ENCODE peak calls at places on chromosomes 11 and 22, in nine cellular contexts. One of them, this sample, is unnamed.

GRCh38 chr11:73859671-73860070 is 17.0 kb downstream of the COA4 start:
- DNase-seq in colonic mucosa: no peak
- DNase-seq in right lobe of liver: no peak
- DNase-seq in adrenal gland: no peak
- DNase-seq in lower lobe of right lung: no peak
- DNase-seq in gastrocnemius medialis: no peak
- DNase-seq in PC-3: no peak
- DNase-seq in Peyer's patch: no peak
- DNase-seq in cardiac muscle cell: no peak
- DNase-seq in this sample: no peak

GRCh38 chr11:35127619-35128018 is 11.4 kb upstream of the CD44 start:
- DNase-seq in right lobe of liver: no peak
- DNase-seq in Peyer's patch: no peak
- DNase-seq in colonic mucosa: no peak
- DNase-seq in cardiac muscle cell: no peak
- DNase-seq in gastrocnemius medialis: no peak
- DNase-seq in lower lobe of right lung: no peak
- DNase-seq in PC-3: no peak
- DNase-seq in adrenal gland: no peak
- DNase-seq in this sample: no peak

GRCh38 chr11:64568041-64568571 is 22.9 kb upstream of the SLC22A12 start:
- DNase-seq in lower lobe of right lung: peak; percentile 41
- DNase-seq in right lobe of liver: peak; percentile 49
- DNase-seq in Peyer's patch: no peak
- DNase-seq in adrenal gland: no peak
- DNase-seq in colonic mucosa: no peak
- DNase-seq in PC-3: no peak
- DNase-seq in cardiac muscle cell: no peak
- DNase-seq in gastrocnemius medialis: no peak
- DNase-seq in this sample: peak; percentile 58

GRCh38 chr22:49951986-49952896 is 8.3 kb upstream of the PIM3 start:
- DNase-seq in lower lobe of right lung: no peak
- DNase-seq in cardiac muscle cell: no peak
- DNase-seq in Peyer's patch: no peak
- DNase-seq in right lobe of liver: no peak
- DNase-seq in colonic mucosa: no peak
- DNase-seq in gastrocnemius medialis: no peak
- DNase-seq in adrenal gland: no peak
- DNase-seq in PC-3: peak; percentile 36
- DNase-seq in this sample: no peak

GRCh38 chr11:9755561-9755960 is 91.7 kb downstream of the SWAP70 start:
- DNase-seq in adrenal gland: no peak
- DNase-seq in lower lobe of right lung: no peak
- DNase-seq in colonic mucosa: no peak
- DNase-seq in gastrocnemius medialis: no peak
- DNase-seq in Peyer's patch: no peak
- DNase-seq in right lobe of liver: no peak
- DNase-seq in cardiac muscle cell: no peak
- DNase-seq in PC-3: no peak
- DNase-seq in this sample: no peak

GRCh38 chr11:122758974-122759373 is 79.3 kb upstream of the CRTAM start:
- DNase-seq in Peyer's patch: no peak
- DNase-seq in right lobe of liver: no peak
- DNase-seq in colonic mucosa: no peak
- DNase-seq in PC-3: no peak
- DNase-seq in adrenal gland: no peak
- DNase-seq in gastrocnemius medialis: no peak
- DNase-seq in lower lobe of right lung: no peak
- DNase-seq in cardiac muscle cell: no peak
- DNase-seq in this sample: no peak

GRCh38 chr11:6919698-6920097 is 1.1 kb upstream of the OR2D3 start:
- DNase-seq in gastrocnemius medialis: no peak
- DNase-seq in lower lobe of right lung: no peak
- DNase-seq in Peyer's patch: no peak
- DNase-seq in cardiac muscle cell: no peak
- DNase-seq in right lobe of liver: no peak
- DNase-seq in adrenal gland: no peak
- DNase-seq in colonic mucosa: no peak
- DNase-seq in PC-3: no peak
- DNase-seq in this sample: no peak

GRCh38 chr11:26987205-26987604 is 6.7 kb upstream of the FIBIN start:
- DNase-seq in right lobe of liver: no peak
- DNase-seq in PC-3: no peak
- DNase-seq in cardiac muscle cell: no peak
- DNase-seq in colonic mucosa: no peak
- DNase-seq in gastrocnemius medialis: no peak
- DNase-seq in Peyer's patch: no peak
- DNase-seq in lower lobe of right lung: no peak
- DNase-seq in adrenal gland: no peak
- DNase-seq in this sample: no peak

GRCh38 chr11:130068546-130068985 is 1.1 kb upstream of the APLP2 start:
- DNase-seq in right lobe of liver: no peak
- DNase-seq in PC-3: no peak
- DNase-seq in Peyer's patch: no peak
- DNase-seq in gastrocnemius medialis: no peak
- DNase-seq in colonic mucosa: no peak
- DNase-seq in cardiac muscle cell: no peak
- DNase-seq in adrenal gland: no peak
- DNase-seq in lower lobe of right lung: no peak
- DNase-seq in this sample: no peak

GRCh38 chr11:130070829-130071205 is 1.1 kb downstream of the APLP2 start:
- DNase-seq in colonic mucosa: peak; percentile 39
- DNase-seq in right lobe of liver: no peak
- DNase-seq in Peyer's patch: no peak
- DNase-seq in lower lobe of right lung: peak; percentile 74
- DNase-seq in gastrocnemius medialis: no peak
- DNase-seq in adrenal gland: peak; percentile 38
- DNase-seq in PC-3: peak; percentile 36
- DNase-seq in cardiac muscle cell: peak; percentile 54
- DNase-seq in this sample: peak; percentile 71

GRCh38 chr11:130068986-130069683 is 559 bp upstream of the APLP2 start:
- DNase-seq in adrenal gland: peak; percentile 80
- DNase-seq in Peyer's patch: peak; percentile 43
- DNase-seq in colonic mucosa: no peak
- DNase-seq in gastrocnemius medialis: no peak
- DNase-seq in cardiac muscle cell: no peak
- DNase-seq in right lobe of liver: peak; percentile 87
- DNase-seq in PC-3: peak; percentile 97
- DNase-seq in lower lobe of right lung: no peak
- DNase-seq in this sample: peak; percentile 94

GRCh38 chr11:130070109-130070828 is 575 bp downstream of the APLP2 start:
- DNase-seq in right lobe of liver: peak; percentile 74
- DNase-seq in Peyer's patch: peak; percentile 44
- DNase-seq in colonic mucosa: peak; percentile 57
- DNase-seq in gastrocnemius medialis: no peak
- DNase-seq in lower lobe of right lung: peak; percentile 65
- DNase-seq in PC-3: peak; percentile 57
- DNase-seq in adrenal gland: peak; percentile 52
- DNase-seq in cardiac muscle cell: peak; percentile 66
- DNase-seq in this sample: peak; percentile 84

DNA sequence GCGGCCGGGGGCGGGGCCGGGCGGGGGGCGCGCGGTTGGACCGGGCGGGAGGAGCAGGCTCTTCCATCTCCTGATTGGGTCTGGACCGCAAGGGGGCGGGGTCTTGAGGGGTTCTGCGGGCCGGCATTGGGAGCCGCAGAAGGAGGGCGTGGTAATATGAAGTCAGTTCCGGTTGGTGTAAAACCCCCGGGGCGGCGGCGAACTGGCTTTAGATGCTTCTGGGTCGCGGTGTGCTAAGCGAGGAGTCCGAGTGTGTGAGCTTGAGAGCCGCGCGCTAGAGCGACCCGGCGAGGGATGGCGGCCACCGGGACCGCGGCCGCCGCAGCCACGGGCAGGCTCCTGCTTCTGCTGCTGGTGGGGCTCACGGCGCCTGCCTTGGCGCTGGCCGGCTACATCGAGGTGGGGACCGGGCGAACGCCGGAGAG is at the start of gene APLP2:
- DNase-seq in right lobe of liver: peak; percentile 100
- DNase-seq in adrenal gland: peak; percentile 100
- DNase-seq in PC-3: peak; percentile 99
- DNase-seq in lower lobe of right lung: peak; percentile 99
- DNase-seq in colonic mucosa: peak; percentile 100
- DNase-seq in Peyer's patch: peak; percentile 100
- DNase-seq in cardiac muscle cell: peak; percentile 99
- DNase-seq in gastrocnemius medialis: peak; percentile 99
- DNase-seq in this sample: peak; percentile 100
- H3K27ac ChIP-seq in right lobe of liver: peak within 1 kb of the TSS; percentile 83
- H3K27ac ChIP-seq in adrenal gland: peak within 1 kb of the TSS; percentile 96
- H3K27ac ChIP-seq in PC-3: peak within 1 kb of the TSS; percentile 77
- H3K27ac ChIP-seq in lower lobe of right lung: peak within 1 kb of the TSS; percentile 95
- H3K27ac ChIP-seq in colonic mucosa: peak within 1 kb of the TSS; percentile 98
- H3K27ac ChIP-seq in Peyer's patch: peak within 1 kb of the TSS; percentile 97
- H3K27ac ChIP-seq in cardiac muscle cell: peak within 1 kb of the TSS; percentile 87
- H3K27ac ChIP-seq in gastrocnemius medialis: peak within 1 kb of the TSS; percentile 94
- H3K27ac ChIP-seq in this sample: peak within 1 kb of the TSS; percentile 91

DNA sequence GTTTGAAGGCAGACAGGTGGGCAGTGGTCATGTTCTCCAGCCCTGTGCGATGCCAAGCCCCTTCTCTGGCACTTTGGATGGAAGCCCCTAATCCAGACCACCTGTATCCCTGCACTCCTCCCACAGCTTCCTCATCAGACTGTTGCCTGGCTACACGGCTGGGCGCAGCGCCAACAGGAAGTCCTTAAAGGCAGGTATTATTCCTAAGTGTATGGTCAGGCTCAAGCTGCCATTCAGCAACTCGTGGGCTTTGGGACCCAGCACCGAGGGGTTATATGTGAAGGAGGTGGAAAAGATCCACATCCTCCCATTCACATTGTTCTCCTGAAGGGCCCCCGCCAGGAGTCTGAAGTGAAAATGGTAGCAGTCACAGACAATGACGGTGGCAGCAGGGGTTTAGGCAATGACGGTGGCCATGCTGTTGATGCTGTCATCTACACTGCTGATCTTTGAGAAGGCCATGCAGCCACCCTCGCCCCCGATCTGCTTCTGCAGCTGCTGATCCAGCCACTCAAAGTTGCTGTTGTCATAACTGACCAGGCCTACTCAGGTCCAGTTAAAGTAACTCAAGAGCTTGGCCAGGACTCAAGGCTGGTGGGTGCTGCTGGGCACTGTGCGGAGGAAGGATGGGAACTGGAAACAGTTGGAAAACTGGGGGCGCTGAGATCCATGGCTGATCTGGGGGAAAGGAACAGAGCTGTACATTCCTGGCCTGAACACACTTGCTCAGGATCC is 27.7 kb downstream of the OR6Q1 start:
- DNase-seq in PC-3: peak; percentile 27
- DNase-seq in right lobe of liver: no peak
- DNase-seq in colonic mucosa: peak; percentile 62
- DNase-seq in adrenal gland: no peak
- DNase-seq in gastrocnemius medialis: no peak
- DNase-seq in cardiac muscle cell: no peak
- DNase-seq in Peyer's patch: no peak
- DNase-seq in lower lobe of right lung: peak; percentile 66
- DNase-seq in this sample: peak; percentile 77
- H3K4me3 ChIP-seq in PC-3: no peak overlapping the region
- H3K4me3 ChIP-seq in right lobe of liver: no peak overlapping the region
- H3K4me3 ChIP-seq in colonic mucosa: no peak overlapping the region
- H3K4me3 ChIP-seq in adrenal gland: no peak overlapping the region
- H3K4me3 ChIP-seq in gastrocnemius medialis: no peak overlapping the region
- H3K4me3 ChIP-seq in cardiac muscle cell: no peak overlapping the region
- H3K4me3 ChIP-seq in Peyer's patch: no peak overlapping the region
- H3K4me3 ChIP-seq in lower lobe of right lung: no peak overlapping the region
- H3K4me3 ChIP-seq in this sample: no peak overlapping the region

DNA sequence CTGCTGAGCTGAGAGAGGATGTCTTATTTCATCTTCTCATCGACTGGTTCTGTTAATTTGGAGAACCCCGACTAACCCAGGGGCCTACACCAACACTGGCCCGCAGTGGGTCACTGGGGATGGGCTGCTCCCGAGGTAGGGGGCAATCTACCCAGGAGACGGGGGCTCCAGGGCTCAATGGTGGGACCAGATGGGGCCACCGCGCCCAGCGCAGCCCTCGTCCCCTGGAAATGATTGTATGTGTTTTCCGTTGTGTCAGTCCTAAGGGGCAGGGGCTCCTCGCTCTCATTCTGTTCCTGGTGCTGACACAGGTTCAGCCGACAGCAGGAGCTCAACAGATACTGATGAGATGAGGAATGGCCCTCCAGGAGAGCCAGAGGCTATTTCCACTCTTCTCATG is 20.7 kb downstream of the A4GALT start:
- DNase-seq in colonic mucosa: no peak
- DNase-seq in right lobe of liver: no peak
- DNase-seq in adrenal gland: no peak
- DNase-seq in Peyer's patch: no peak
- DNase-seq in cardiac muscle cell: no peak
- DNase-seq in gastrocnemius medialis: no peak
- DNase-seq in lower lobe of right lung: no peak
- DNase-seq in PC-3: no peak
- DNase-seq in this sample: peak; percentile 67
- H3K27ac ChIP-seq in colonic mucosa: no peak overlapping the region
- H3K27ac ChIP-seq in right lobe of liver: no peak overlapping the region
- H3K27ac ChIP-seq in adrenal gland: peak overlapping the region; percentile 77
- H3K27ac ChIP-seq in Peyer's patch: peak overlapping the region; percentile 35
- H3K27ac ChIP-seq in cardiac muscle cell: peak overlapping the region; percentile 96
- H3K27ac ChIP-seq in gastrocnemius medialis: peak overlapping the region; percentile 93
- H3K27ac ChIP-seq in lower lobe of right lung: no peak overlapping the region
- H3K27ac ChIP-seq in PC-3: no peak overlapping the region
- H3K27ac ChIP-seq in this sample: no peak overlapping the region

GRCh38 chr11:128891410-128891861 is 280 bp downstream of the KCNJ5 start:
- DNase-seq in Peyer's patch: no peak
- DNase-seq in right lobe of liver: no peak
- DNase-seq in cardiac muscle cell: no peak
- DNase-seq in adrenal gland: no peak
- DNase-seq in colonic mucosa: no peak
- DNase-seq in PC-3: no peak
- DNase-seq in lower lobe of right lung: no peak
- DNase-seq in gastrocnemius medialis: no peak
- DNase-seq in this sample: peak; percentile 71

GRCh38 chr11:128889657-128890213 is 1.4 kb upstream of the KCNJ5 start:
- DNase-seq in PC-3: no peak
- DNase-seq in right lobe of liver: no peak
- DNase-seq in gastrocnemius medialis: no peak
- DNase-seq in cardiac muscle cell: no peak
- DNase-seq in adrenal gland: no peak
- DNase-seq in colonic mucosa: no peak
- DNase-seq in Peyer's patch: no peak
- DNase-seq in lower lobe of right lung: no peak
- DNase-seq in this sample: no peak

GRCh38 chr11:128890543-128891409 is at the start of gene KCNJ5:
- DNase-seq in colonic mucosa: peak; percentile 38
- DNase-seq in cardiac muscle cell: peak; percentile 83
- DNase-seq in gastrocnemius medialis: no peak
- DNase-seq in Peyer's patch: no peak
- DNase-seq in adrenal gland: peak; percentile 77
- DNase-seq in PC-3: peak; percentile 51
- DNase-seq in right lobe of liver: no peak
- DNase-seq in lower lobe of right lung: peak; percentile 59
- DNase-seq in this sample: peak; percentile 83

GRCh38 chr11:128891912-128892398 is 799 bp downstream of the KCNJ5 start:
- DNase-seq in gastrocnemius medialis: no peak
- DNase-seq in colonic mucosa: no peak
- DNase-seq in cardiac muscle cell: peak; percentile 68
- DNase-seq in Peyer's patch: no peak
- DNase-seq in adrenal gland: peak; percentile 54
- DNase-seq in PC-3: no peak
- DNase-seq in right lobe of liver: no peak
- DNase-seq in lower lobe of right lung: no peak
- DNase-seq in this sample: peak; percentile 64

DNA sequence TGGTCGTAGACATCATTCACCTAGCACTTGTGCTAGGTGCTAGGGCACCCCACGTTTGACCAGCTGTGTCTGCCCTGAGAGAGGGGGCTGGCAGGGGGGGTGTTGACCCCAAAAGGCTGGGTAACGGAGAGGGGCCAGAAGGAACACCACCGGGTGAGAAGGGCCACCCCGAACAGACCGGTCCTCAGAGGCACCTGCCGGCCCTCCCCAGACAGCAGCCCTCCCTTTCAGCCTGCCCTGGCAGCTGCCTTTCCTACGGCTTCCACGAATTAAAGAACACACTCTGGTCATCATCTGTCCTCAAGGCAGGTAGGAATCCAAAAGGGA is 977 bp upstream of the KCNJ5 start:
- DNase-seq in lower lobe of right lung: no peak
- DNase-seq in cardiac muscle cell: no peak
- DNase-seq in PC-3: no peak
- DNase-seq in gastrocnemius medialis: no peak
- DNase-seq in colonic mucosa: no peak
- DNase-seq in Peyer's patch: no peak
- DNase-seq in adrenal gland: no peak
- DNase-seq in right lobe of liver: no peak
- DNase-seq in this sample: no peak
- H3K4me3 ChIP-seq in lower lobe of right lung: peak overlapping the region; percentile 62
- H3K4me3 ChIP-seq in cardiac muscle cell: peak overlapping the region; percentile 76
- H3K4me3 ChIP-seq in PC-3: peak overlapping the region; percentile 77
- H3K4me3 ChIP-seq in gastrocnemius medialis: peak overlapping the region; percentile 46
- H3K4me3 ChIP-seq in colonic mucosa: peak overlapping the region; percentile 25
- H3K4me3 ChIP-seq in Peyer's patch: peak overlapping the region; percentile 63
- H3K4me3 ChIP-seq in adrenal gland: no peak overlapping the region
- H3K4me3 ChIP-seq in right lobe of liver: peak overlapping the region; percentile 40
- H3K4me3 ChIP-seq in this sample: peak overlapping the region; percentile 57